ENCODE peak calls at places on chromosome 1, in four cellular contexts. X is HepG2, T is WTC11, Z is K562. Q is an unnamed sample.

GRCh38 chr1:30462826-30463425 is 260.5 kb downstream of the MATN1 start:
- DNase-seq in X (no peak), T (no peak), Z (no peak), Q (no peak)

GRCh38 chr1:208531003-208531750 is 287.0 kb upstream of the PLXNA2 start:
- DNase-seq in X (no peak), T (no peak), Z (no peak), Q (no peak)

GRCh38 chr1:202701200-202701599 is 9.1 kb downstream of the SYT2 start:
- DNase-seq in X (no peak), T (no peak), Z (no peak), Q (no peak)

GRCh38 chr1:26021647-26022403 is at the start of gene EXTL1:
- DNase-seq in X (no peak), T (peak), Z (no peak), Q (peak)

GRCh38 chr1:155607708-155608107 is 2.3 kb upstream of the MSTO1 start:
- DNase-seq in X (no peak), T (no peak), Z (no peak), Q (no peak)

GRCh38 chr1:23585321-23586022 is 26.2 kb upstream of the ID3 start:
- DNase-seq in X (no peak), T (no peak), Z (no peak), Q (no peak)

GRCh38 chr1:10827377-10828333 is 31.2 kb upstream of the CASZ1 start:
- DNase-seq in X (no peak), T (no peak), Z (no peak), Q (no peak)

GRCh38 chr1:92483442-92484170 is 3.1 kb downstream of the GFI1 start:
- DNase-seq in X (no peak), T (peak), Z (no peak), Q (no peak)

GRCh38 chr1:109281680-109282496 is 1.1 kb downstream of the PSRC1 start:
- DNase-seq in X (no peak), T (no peak), Z (no peak), Q (no peak)
- TF ChIP-seq ELF4 in X (no peak), T (no peak), Z (no peak), Q (no peak)

GRCh38 chr1:233586301-233586700 is 27.6 kb upstream of the KCNK1 start:
- DNase-seq in X (no peak), T (no peak), Z (no peak), Q (no peak)

GRCh38 chr1:233584931-233585330 is 29.0 kb upstream of the KCNK1 start:
- DNase-seq in X (no peak), T (no peak), Z (no peak), Q (no peak)

GRCh38 chr1:233587196-233587595 is 26.7 kb upstream of the KCNK1 start:
- DNase-seq in X (no peak), T (no peak), Z (no peak), Q (no peak)

GRCh38 chr1:233584376-233584775 is 29.5 kb upstream of the KCNK1 start:
- DNase-seq in X (no peak), T (no peak), Z (no peak), Q (no peak)

DNA sequence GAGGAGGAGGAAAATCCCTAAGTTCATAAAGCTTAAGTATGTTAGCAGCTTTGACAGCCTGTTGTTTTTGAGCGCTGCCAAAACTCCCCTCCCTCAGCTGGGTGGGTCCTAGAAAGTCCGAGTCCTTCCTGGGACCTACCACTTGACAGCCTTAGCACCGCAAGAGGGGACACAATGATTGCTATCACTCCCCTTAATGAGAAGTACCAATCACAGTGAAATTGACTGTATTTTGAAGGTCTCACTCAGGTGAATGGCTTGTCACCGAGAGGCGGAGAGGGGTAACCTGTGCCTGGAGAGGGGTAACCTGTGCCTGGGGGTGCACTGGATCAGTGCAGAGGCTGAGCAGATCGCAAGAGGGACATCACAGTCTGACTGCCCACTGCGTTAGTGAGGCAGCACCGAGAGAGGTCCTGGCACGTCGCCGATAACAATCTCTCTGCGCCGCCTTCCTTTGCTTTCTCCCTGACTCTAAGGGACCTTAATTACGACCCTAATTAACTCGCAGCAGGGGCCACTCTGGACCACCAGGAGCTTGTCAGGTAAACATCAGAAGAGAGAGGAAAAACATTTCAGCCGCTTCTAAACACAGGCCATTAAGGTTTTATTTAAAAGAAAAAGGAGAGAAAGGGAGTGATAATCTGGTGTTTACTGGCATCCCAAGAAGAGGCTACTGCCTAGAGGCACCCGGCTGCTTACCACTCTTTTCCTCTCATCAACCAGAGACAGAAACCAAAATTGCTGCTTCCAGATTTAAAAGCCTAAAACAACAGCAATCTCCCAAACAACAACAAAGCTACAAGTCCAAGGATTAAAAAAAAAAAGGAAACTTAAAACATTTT is 25.7 kb upstream of the KCNK1 start:
- DNase-seq in X (no peak), T (peak), Z (no peak), Q (peak)
- TF ChIP-seq ELF4 in X (no peak), T (no peak), Z (no peak), Q (no peak)

GRCh38 chr1:41784516-41785279 is 134.0 kb downstream of the HIVEP3 start:
- DNase-seq in X (no peak), T (no peak), Z (no peak), Q (no peak)
- TF ChIP-seq ELF4 in X (no peak), T (no peak), Z (no peak), Q (no peak)

GRCh38 chr1:41355356-41355755 is 5.9 kb upstream of the FOXO6 start:
- DNase-seq in X (no peak), T (no peak), Z (no peak), Q (no peak)
- TF ChIP-seq ELF4 in X (no peak), T (no peak), Z (no peak), Q (no peak)

GRCh38 chr1:32335951-32336867 is at the start of gene MARCKSL1:
- DNase-seq in X (peak), T (peak), Z (peak), Q (peak)
- TF ChIP-seq ELF4 in X (no peak), T (no peak), Z (no peak), Q (no peak)

GRCh38 chr1:95097426-95097825 is 19.7 kb upstream of the TLCD4 start:
- DNase-seq in X (no peak), T (no peak), Z (no peak), Q (no peak)
- TF ChIP-seq ELF4 in X (no peak), T (no peak), Z (no peak), Q (no peak)

GRCh38 chr1:228361314-228362140 is 45.1 kb downstream of the TRIM11 start:
- DNase-seq in X (no peak), T (peak), Z (peak), Q (no peak)
- TF ChIP-seq ELF4 in X (no peak), T (no peak), Z (no peak), Q (no peak)

Q was measured in HEK293T.